ENCODE peak calls at places on chromosomes 12 and 14, in five cellular contexts. J is OCI-LY7, V is adrenal gland, L is thoracic aorta, H is stomach. T is an unnamed sample. For H3K4me1, the result is how much of the 10 kb centered on the place peaks cover.

GRCh38 chr12:115351513-115352077 is 667.6 kb upstream of the TBX3 start:
- DNase-seq in J (no peak), V (no peak), L (no peak), H (no peak), T (no peak)

GRCh38 chr12:124386059-124386458 is 91.2 kb downstream of the RFLNA start:
- DNase-seq in J (no peak), V (no peak), L (no peak), H (no peak), T (no peak)

GRCh38 chr12:22729898-22730443 is 105.0 kb downstream of the ETNK1 start:
- DNase-seq in J (no peak), V (no peak), L (no peak), H (no peak), T (no peak)

GRCh38 chr12:69423037-69423905 is 46.9 kb upstream of the FRS2 start:
- DNase-seq in J (no peak), V (no peak), L (no peak), H (no peak), T (no peak)

GRCh38 chr12:131355688-131356245 is 355.1 kb upstream of the SFSWAP start:
- DNase-seq in J (no peak), V (no peak), L (no peak), H (no peak), T (no peak)

GRCh38 chr14:105178069-105178867 is 2.8 kb downstream of the NUDT14 start:
- DNase-seq in J (no peak), V (no peak), L (no peak), H (no peak), T (no peak)

GRCh38 chr12:73892181-73892580 is 645.5 kb upstream of the ATXN7L3B start:
- DNase-seq in J (no peak), V (no peak), L (no peak), H (no peak), T (no peak)

GRCh38 chr14:56891226-56891625 is 80.9 kb upstream of the OTX2 start:
- DNase-seq in J (no peak), V (no peak), L (no peak), H (no peak), T (no peak)

GRCh38 chr12:18951219-18951618 is 178.3 kb upstream of the PLEKHA5 start:
- DNase-seq in J (no peak), V (no peak), L (no peak), H (no peak), T (no peak)

GRCh38 chr14:31965735-31966598 is 111.1 kb upstream of the ARHGAP5 start:
- DNase-seq in J (no peak), V (peak), L (no peak), H (no peak), T (no peak)

GRCh38 chr12:124259168-124260066 is 35.5 kb upstream of the RFLNA start:
- DNase-seq in J (no peak), V (no peak), L (no peak), H (no peak), T (no peak)

GRCh38 chr12:122738561-122738960 is 7.9 kb upstream of the HCAR1 start:
- DNase-seq in J (no peak), V (no peak), L (no peak), H (no peak), T (no peak)

GRCh38 chr14:92510972-92511371 is 2.6 kb upstream of the RIN3 start:
- DNase-seq in J (peak), V (no peak), L (no peak), H (no peak), T (no peak)

GRCh38 chr12:78864483-78865296 is at the start of gene SYT1:
- DNase-seq in J (no peak), V (peak), L (no peak), H (no peak), T (peak)

GRCh38 chr12:79983492-79983891 is 48.6 kb upstream of the PPP1R12A start:
- DNase-seq in J (no peak), V (no peak), L (no peak), H (no peak), T (no peak)

GRCh38 chr12:27709932-27710591 is 570 bp upstream of the MRPS35 start:
- DNase-seq in J (no peak), V (no peak), L (no peak), H (no peak), T (peak)

GRCh38 chr12:91811481-91812287 is 334.0 kb downstream of the BTG1 start:
- DNase-seq in J (peak), V (peak), L (peak), H (peak), T (peak)

GRCh38 chr12:28050606-28051005 is 78.1 kb upstream of the PTHLH start:
- DNase-seq in J (no peak), V (no peak), L (no peak), H (no peak), T (no peak)

GRCh38 chr14:75725481-75725880 is 64.4 kb downstream of the TTLL5 start:
- DNase-seq in J (no peak), V (no peak), L (no peak), H (no peak), T (no peak)

GRCh38 chr12:31586703-31587102 is 4.2 kb downstream of the DENND5B start:
- DNase-seq in J (peak), V (no peak), L (no peak), H (no peak), T (no peak)

GRCh38 chr14:61342486-61342885 is 21.1 kb downstream of the PRKCH start:
- DNase-seq in J (no peak), V (no peak), L (no peak), H (no peak), T (no peak)

GRCh38 chr12:121709478-121709890 is 3.1 kb upstream of the TMEM120B start:
- DNase-seq in J (no peak), V (no peak), L (no peak), H (no peak), T (no peak)

GRCh38 chr14:102150636-102151195 is 11.0 kb downstream of the WDR20 start:
- DNase-seq in J (no peak), V (no peak), L (no peak), H (no peak), T (no peak)

GRCh38 chr14:76762617-76763361 is 1.5 kb downstream of the VASH1 start:
- DNase-seq in J (no peak), V (no peak), L (no peak), H (no peak), T (peak)

GRCh38 chr12:1053690-1054089 is 62.7 kb downstream of the ERC1 start:
- DNase-seq in J (no peak), V (no peak), L (no peak), H (no peak), T (no peak)

GRCh38 chr12:28611501-28611900 is 421.2 kb downstream of the CCDC91 start:
- DNase-seq in J (no peak), V (no peak), L (no peak), H (no peak), T (peak)

GRCh38 chr14:85342858-85343607 is 186.9 kb upstream of the FLRT2 start:
- DNase-seq in J (no peak), V (no peak), L (no peak), H (no peak), T (no peak)

GRCh38 chr12:108169671-108170070 is 40.6 kb downstream of the WSCD2 start:
- DNase-seq in J (no peak), V (no peak), L (no peak), H (no peak), T (no peak)

GRCh38 chr14:87994974-87995373 is 2.0 kb upstream of the GALC start:
- DNase-seq in J (no peak), V (no peak), L (no peak), H (no peak), T (no peak)

GRCh38 chr14:70962935-70963334 is 55.7 kb downstream of the PCNX1 start:
- DNase-seq in J (no peak), V (no peak), L (no peak), H (no peak), T (no peak)

GRCh38 chr14:23366163-23366921 is 1.4 kb upstream of the EFS start:
- DNase-seq in J (no peak), V (peak), L (no peak), H (no peak), T (peak)

GRCh38 chr14:63224196-63224595 is 20.0 kb downstream of the RHOJ start:
- DNase-seq in J (no peak), V (no peak), L (no peak), H (no peak), T (no peak)

GRCh38 chr12:19575307-19576243 is 136.3 kb downstream of the AEBP2 start:
- DNase-seq in J (no peak), V (peak), L (no peak), H (peak), T (peak)

GRCh38 chr12:96239711-96240234 is 45.6 kb downstream of the ELK3 start:
- DNase-seq in J (no peak), V (no peak), L (no peak), H (no peak), T (no peak)

GRCh38 chr14:69822456-69822855 is 25.4 kb upstream of the SLC10A1 start:
- DNase-seq in J (no peak), V (no peak), L (no peak), H (no peak), T (no peak)

GRCh38 chr12:32390572-32391219 is 8.7 kb upstream of the FGD4 start:
- DNase-seq in J (no peak), V (peak), L (no peak), H (peak), T (peak)

GRCh38 chr14:72463291-72463866 is 430.5 kb downstream of the DPF3 start:
- DNase-seq in J (no peak), V (no peak), L (no peak), H (no peak), T (no peak)

GRCh38 chr12:95548539-95549391 is 2.5 kb downstream of the USP44 start:
- DNase-seq in J (peak), V (peak), L (no peak), H (peak), T (no peak)

GRCh38 chr14:54590481-54590880 is 23.6 kb downstream of the SAMD4A start:
- DNase-seq in J (no peak), V (no peak), L (no peak), H (no peak), T (no peak)
- H3K4me1 ChIP-seq in J (under half), V (under half), L (under half), H (under half), T (under half)

DNA sequence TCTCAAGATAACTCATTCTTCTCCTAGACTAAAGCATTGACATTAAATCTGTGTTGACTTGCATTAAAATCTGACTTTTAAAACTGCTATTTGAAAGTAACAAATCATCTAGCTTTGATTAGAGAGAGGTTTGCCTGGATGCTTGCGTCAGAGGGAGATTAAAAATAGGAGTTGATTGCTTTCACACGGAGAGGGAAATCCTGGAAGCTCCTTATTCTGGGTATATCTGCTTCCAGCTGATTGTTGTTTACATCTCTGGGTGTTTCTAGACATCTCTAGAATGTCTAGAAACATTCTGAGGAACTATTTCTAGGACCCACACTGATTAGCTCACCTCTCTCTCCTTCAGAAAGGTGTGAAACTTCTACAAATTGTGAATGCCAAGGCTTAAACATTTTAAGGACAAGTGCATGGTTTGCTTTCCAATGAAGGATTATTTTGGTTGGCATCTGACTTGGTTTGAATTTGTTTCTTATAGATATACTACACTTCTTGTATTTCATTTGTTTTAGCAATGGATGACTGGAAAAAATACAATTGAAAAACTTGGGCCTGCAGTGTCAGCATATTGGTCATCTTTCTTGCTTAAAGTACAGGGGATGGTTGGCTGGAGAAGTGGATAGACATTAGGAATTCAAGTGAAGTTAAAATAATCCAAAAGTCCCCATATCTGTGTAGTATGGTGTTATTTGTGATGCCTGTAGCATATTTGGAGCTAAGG is 2.1 kb downstream of the DIP2B start:
- DNase-seq in J (no peak), V (no peak), L (no peak), H (no peak), T (no peak)
- H3K4me3 ChIP-seq in J (peak), V (no peak), L (peak), H (peak), T (peak)

GRCh38 chr14:68669101-68669500 is 123.8 kb downstream of the ZFP36L1 start:
- DNase-seq in J (peak), V (no peak), L (no peak), H (no peak), T (no peak)
- H3K4me1 ChIP-seq in J (under half), V (under half), L (under half), H (half or more), T (under half)

DNA sequence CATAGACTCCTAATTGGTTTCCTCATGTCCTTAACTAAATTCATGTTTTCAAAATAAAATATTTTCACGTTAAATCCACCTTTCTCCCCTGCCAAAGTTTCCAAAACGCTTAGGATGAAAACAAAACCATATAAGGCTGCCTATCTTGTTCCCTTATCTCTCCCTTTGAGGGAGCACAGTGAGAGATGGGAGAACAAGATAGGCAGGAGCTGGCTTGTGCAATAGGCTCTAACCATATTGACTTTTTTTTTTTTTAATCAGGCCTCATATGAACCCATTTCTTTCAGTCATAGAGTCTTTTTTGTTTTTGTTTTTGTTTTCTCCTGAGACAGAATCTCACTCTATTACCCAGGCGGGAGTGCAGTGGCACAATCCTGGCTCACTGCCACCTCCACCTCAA is 184.9 kb downstream of the NRXN3 start:
- DNase-seq in J (no peak), V (no peak), L (no peak), H (no peak), T (no peak)
- H3K4me3 ChIP-seq in J (no peak), V (no peak), L (no peak), H (no peak), T (no peak)

GRCh38 chr12:76024942-76025600 is 6.5 kb downstream of the PHLDA1 start:
- DNase-seq in J (no peak), V (no peak), L (no peak), H (no peak), T (no peak)

GRCh38 chr12:76024102-76024781 is 7.3 kb downstream of the PHLDA1 start:
- DNase-seq in J (no peak), V (no peak), L (no peak), H (no peak), T (no peak)

GRCh38 chr12:76020731-76021672 is 10.6 kb downstream of the PHLDA1 start:
- DNase-seq in J (no peak), V (peak), L (no peak), H (no peak), T (no peak)

GRCh38 chr12:76025601-76026575 is 5.7 kb downstream of the PHLDA1 start:
- DNase-seq in J (no peak), V (no peak), L (no peak), H (no peak), T (no peak)

DNA sequence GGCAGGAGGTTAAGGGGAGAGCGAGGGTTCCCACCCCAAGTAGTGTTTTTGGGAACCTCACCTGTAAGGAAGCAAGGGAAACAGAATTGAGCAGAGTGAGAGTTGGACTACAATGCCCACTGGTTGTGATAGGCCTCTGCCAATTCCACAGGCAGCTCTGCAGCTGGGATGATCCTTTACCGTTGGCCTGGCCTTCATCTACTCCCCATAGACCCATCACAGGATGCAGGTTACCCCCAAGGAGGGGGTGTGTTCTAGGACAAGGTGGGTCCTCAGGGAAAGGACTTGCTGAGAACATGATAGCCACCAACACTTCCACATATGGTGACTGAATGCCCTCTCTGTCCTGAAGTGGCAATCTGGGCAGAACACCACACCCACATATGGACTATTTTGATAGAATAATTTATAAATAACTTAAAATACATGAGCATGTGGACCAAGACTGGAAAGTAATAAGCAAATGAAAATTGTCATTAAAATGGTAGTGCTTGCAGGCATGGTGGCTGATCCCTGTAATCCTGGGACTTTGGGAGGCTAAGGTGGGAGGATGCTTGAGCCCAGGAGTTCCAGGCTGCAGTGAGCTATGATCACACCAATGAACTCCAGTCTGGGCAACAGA is 8.4 kb downstream of the PHLDA1 start:
- DNase-seq in J (no peak), V (no peak), L (no peak), H (no peak), T (no peak)
- H3K4me1 ChIP-seq in J (under half), V (under half), L (under half), H (under half), T (under half)

GRCh38 chr12:132428872-132429121 is 61.2 kb upstream of the FBRSL1 start:
- DNase-seq in J (no peak), V (no peak), L (no peak), H (peak), T (no peak)

GRCh38 chr12:132429122-132429931 is 60.6 kb upstream of the FBRSL1 start:
- DNase-seq in J (no peak), V (peak), L (no peak), H (peak), T (peak)

GRCh38 chr12:132427999-132428871 is 61.7 kb upstream of the FBRSL1 start:
- DNase-seq in J (no peak), V (no peak), L (no peak), H (peak), T (no peak)

GRCh38 chr12:132430838-132431826 is 58.8 kb upstream of the FBRSL1 start:
- DNase-seq in J (peak), V (no peak), L (no peak), H (no peak), T (peak)

GRCh38 chr12:132429932-132430643 is 59.9 kb upstream of the FBRSL1 start:
- DNase-seq in J (peak), V (no peak), L (no peak), H (peak), T (peak)
- H3K4me3 ChIP-seq in J (peak), V (no peak), L (no peak), H (peak), T (peak)

GRCh38 chr12:6337958-6338406 is 3.9 kb downstream of the TNFRSF1A start:
- DNase-seq in J (no peak), V (no peak), L (no peak), H (no peak), T (no peak)

GRCh38 chr12:6335451-6336078 is 6.3 kb downstream of the TNFRSF1A start:
- DNase-seq in J (peak), V (peak), L (peak), H (peak), T (peak)

GRCh38 chr12:6334940-6335450 is 6.9 kb downstream of the TNFRSF1A start:
- DNase-seq in J (no peak), V (no peak), L (no peak), H (peak), T (peak)

GRCh38 chr12:6336859-6337744 is 4.8 kb downstream of the TNFRSF1A start:
- DNase-seq in J (peak), V (no peak), L (no peak), H (no peak), T (no peak)

DNA sequence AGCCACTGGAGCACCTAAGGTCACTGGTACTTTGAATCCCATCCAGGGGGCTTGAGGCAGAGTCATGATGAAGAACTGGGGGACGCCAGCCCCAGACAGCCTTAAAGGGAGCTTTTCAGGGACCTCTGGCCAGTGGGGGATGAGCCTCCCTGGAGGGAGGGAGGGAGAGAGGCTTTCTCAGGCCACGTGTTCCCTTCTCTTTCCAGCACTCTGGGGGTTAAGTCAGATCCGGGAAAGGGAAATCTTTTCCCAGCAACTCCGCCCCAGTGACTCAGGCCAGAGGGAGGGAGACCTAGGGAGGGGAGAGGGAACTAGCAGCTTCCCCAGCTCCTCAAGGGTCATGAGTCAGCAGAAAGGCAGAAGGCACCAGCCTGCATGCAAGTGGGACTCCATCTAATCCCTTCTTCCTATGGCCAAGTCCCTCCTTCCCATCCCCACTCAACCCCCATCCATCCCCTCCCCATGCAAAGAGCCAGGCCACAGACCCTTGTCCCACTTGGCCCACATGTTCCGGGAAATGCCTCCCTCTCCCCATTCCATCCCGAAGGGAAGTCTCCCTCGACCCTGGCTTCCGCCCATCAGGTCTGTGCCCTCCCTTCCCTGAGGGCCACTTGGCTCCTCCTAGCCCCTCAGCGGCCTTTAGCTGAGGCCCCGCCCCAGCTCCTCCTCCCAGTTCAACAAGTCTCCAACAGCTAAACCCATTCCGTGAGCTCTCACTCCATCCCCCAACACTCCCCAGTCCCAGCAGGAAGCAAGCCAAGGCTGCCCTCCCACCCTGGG is 5.6 kb downstream of the TNFRSF1A start:
- DNase-seq in J (no peak), V (peak), L (peak), H (peak), T (peak)
- H3K4me1 ChIP-seq in J (half or more), V (half or more), L (under half), H (half or more), T (under half)

GRCh38 chr12:127179199-127179598 is 1087.8 kb upstream of the TMEM132C start:
- DNase-seq in J (no peak), V (no peak), L (no peak), H (no peak), T (no peak)
- H3K4me3 ChIP-seq in J (no peak), V (no peak), L (no peak), H (no peak), T (no peak)

T was measured in colonic mucosa.